ENCODE peak calls at places on chromosomes 16 and 17, in ten cellular contexts. One of them, this sample, is unnamed.

GRCh38 chr16:27748868-27749546 is 199.1 kb downstream of the KATNIP start:
- DNase-seq in LoVo: peak
- DNase-seq in AG10803: peak
- DNase-seq in nucleus accumbens: peak
- DNase-seq in stimulated activated CD8-positive, alpha-beta memory T cell treated with anti-CD3 and anti-CD28 coated beads, Interleukin-7, amount 100 ng/mL, for 1 hour: no peak
- DNase-seq in ACHN: peak
- DNase-seq in skeletal muscle cell: no peak
- DNase-seq in iPS-NIHi11: peak
- DNase-seq in HTR-8/SVneo: peak
- DNase-seq in T1000: peak
- DNase-seq in this sample: no peak

GRCh38 chr16:87161822-87162676 is 155.1 kb downstream of the C16orf95 start:
- DNase-seq in stimulated activated CD8-positive, alpha-beta memory T cell treated with anti-CD3 and anti-CD28 coated beads, Interleukin-7, amount 100 ng/mL, for 1 hour: no peak
- DNase-seq in HTR-8/SVneo: no peak
- DNase-seq in ACHN: no peak
- DNase-seq in T1000: no peak
- DNase-seq in AG10803: no peak
- DNase-seq in iPS-NIHi11: no peak
- DNase-seq in nucleus accumbens: peak
- DNase-seq in skeletal muscle cell: no peak
- DNase-seq in LoVo: no peak
- DNase-seq in this sample: no peak

GRCh38 chr17:76246080-76247066 is 6.1 kb upstream of the RNF157 start:
- DNase-seq in LoVo: no peak
- DNase-seq in iPS-NIHi11: no peak
- DNase-seq in stimulated activated CD8-positive, alpha-beta memory T cell treated with anti-CD3 and anti-CD28 coated beads, Interleukin-7, amount 100 ng/mL, for 1 hour: no peak
- DNase-seq in ACHN: no peak
- DNase-seq in nucleus accumbens: no peak
- DNase-seq in T1000: no peak
- DNase-seq in HTR-8/SVneo: no peak
- DNase-seq in skeletal muscle cell: peak
- DNase-seq in AG10803: peak
- DNase-seq in this sample: no peak

GRCh38 chr17:60077672-60078519 is 825 bp downstream of the HEATR6 start:
- DNase-seq in T1000: no peak
- DNase-seq in stimulated activated CD8-positive, alpha-beta memory T cell treated with anti-CD3 and anti-CD28 coated beads, Interleukin-7, amount 100 ng/mL, for 1 hour: peak
- DNase-seq in HTR-8/SVneo: no peak
- DNase-seq in iPS-NIHi11: no peak
- DNase-seq in AG10803: peak
- DNase-seq in nucleus accumbens: no peak
- DNase-seq in ACHN: no peak
- DNase-seq in LoVo: no peak
- DNase-seq in skeletal muscle cell: no peak
- DNase-seq in this sample: no peak

GRCh38 chr16:2853531-2854073 is 4.4 kb downstream of the PRSS22 start:
- DNase-seq in HTR-8/SVneo: no peak
- DNase-seq in nucleus accumbens: no peak
- DNase-seq in iPS-NIHi11: peak
- DNase-seq in ACHN: no peak
- DNase-seq in T1000: no peak
- DNase-seq in skeletal muscle cell: no peak
- DNase-seq in AG10803: no peak
- DNase-seq in LoVo: no peak
- DNase-seq in stimulated activated CD8-positive, alpha-beta memory T cell treated with anti-CD3 and anti-CD28 coated beads, Interleukin-7, amount 100 ng/mL, for 1 hour: no peak
- DNase-seq in this sample: no peak

GRCh38 chr17:51397361-51398127 is 137.2 kb downstream of the UTP18 start:
- DNase-seq in iPS-NIHi11: no peak
- DNase-seq in skeletal muscle cell: peak
- DNase-seq in T1000: peak
- DNase-seq in nucleus accumbens: no peak
- DNase-seq in stimulated activated CD8-positive, alpha-beta memory T cell treated with anti-CD3 and anti-CD28 coated beads, Interleukin-7, amount 100 ng/mL, for 1 hour: no peak
- DNase-seq in LoVo: peak
- DNase-seq in ACHN: peak
- DNase-seq in HTR-8/SVneo: peak
- DNase-seq in AG10803: peak
- DNase-seq in this sample: no peak

GRCh38 chr17:66337268-66337667 is 34.9 kb downstream of the PRKCA start:
- DNase-seq in stimulated activated CD8-positive, alpha-beta memory T cell treated with anti-CD3 and anti-CD28 coated beads, Interleukin-7, amount 100 ng/mL, for 1 hour: no peak
- DNase-seq in iPS-NIHi11: no peak
- DNase-seq in nucleus accumbens: no peak
- DNase-seq in ACHN: no peak
- DNase-seq in T1000: no peak
- DNase-seq in AG10803: no peak
- DNase-seq in HTR-8/SVneo: no peak
- DNase-seq in skeletal muscle cell: no peak
- DNase-seq in LoVo: no peak
- DNase-seq in this sample: no peak

GRCh38 chr17:17146791-17147406 is 59.2 kb downstream of the PLD6 start:
- DNase-seq in AG10803: no peak
- DNase-seq in T1000: no peak
- DNase-seq in nucleus accumbens: no peak
- DNase-seq in ACHN: no peak
- DNase-seq in iPS-NIHi11: peak
- DNase-seq in skeletal muscle cell: no peak
- DNase-seq in stimulated activated CD8-positive, alpha-beta memory T cell treated with anti-CD3 and anti-CD28 coated beads, Interleukin-7, amount 100 ng/mL, for 1 hour: no peak
- DNase-seq in HTR-8/SVneo: no peak
- DNase-seq in LoVo: no peak
- DNase-seq in this sample: no peak

GRCh38 chr16:66925322-66925840 is at the start of gene RRAD:
- DNase-seq in skeletal muscle cell: no peak
- DNase-seq in AG10803: peak
- DNase-seq in ACHN: peak
- DNase-seq in stimulated activated CD8-positive, alpha-beta memory T cell treated with anti-CD3 and anti-CD28 coated beads, Interleukin-7, amount 100 ng/mL, for 1 hour: no peak
- DNase-seq in T1000: no peak
- DNase-seq in nucleus accumbens: no peak
- DNase-seq in LoVo: no peak
- DNase-seq in HTR-8/SVneo: no peak
- DNase-seq in iPS-NIHi11: peak
- DNase-seq in this sample: no peak

GRCh38 chr17:75725504-75725903 is 4.2 kb downstream of the ITGB4 start:
- DNase-seq in LoVo: no peak
- DNase-seq in stimulated activated CD8-positive, alpha-beta memory T cell treated with anti-CD3 and anti-CD28 coated beads, Interleukin-7, amount 100 ng/mL, for 1 hour: no peak
- DNase-seq in HTR-8/SVneo: no peak
- DNase-seq in ACHN: no peak
- DNase-seq in T1000: no peak
- DNase-seq in AG10803: no peak
- DNase-seq in iPS-NIHi11: no peak
- DNase-seq in nucleus accumbens: no peak
- DNase-seq in skeletal muscle cell: no peak
- DNase-seq in this sample: no peak

GRCh38 chr16:25126820-25127232 is 15.3 kb downstream of the LCMT1 start:
- DNase-seq in stimulated activated CD8-positive, alpha-beta memory T cell treated with anti-CD3 and anti-CD28 coated beads, Interleukin-7, amount 100 ng/mL, for 1 hour: no peak
- DNase-seq in HTR-8/SVneo: peak
- DNase-seq in T1000: peak
- DNase-seq in nucleus accumbens: peak
- DNase-seq in iPS-NIHi11: peak
- DNase-seq in LoVo: no peak
- DNase-seq in ACHN: peak
- DNase-seq in AG10803: peak
- DNase-seq in skeletal muscle cell: peak
- DNase-seq in this sample: no peak

This sample was measured in breast epithelium.